ENCODE peak calls at places on chromosomes 3 and 15, in eight cellular contexts. One of them, this sample, is unnamed.

GRCh38 chr3:72448858-72449257 is 399.4 kb downstream of the SHQ1 start:
- DNase-seq in cardiac muscle cell: peak
- DNase-seq in left ventricle myocardium inferior: no peak
- DNase-seq in HCT116: no peak
- DNase-seq in BJ: no peak
- DNase-seq in dorsolateral prefrontal cortex: no peak
- DNase-seq in spleen: no peak
- DNase-seq in GM12878: no peak
- DNase-seq in this sample: no peak

GRCh38 chr15:78308422-78309021 is 9.1 kb upstream of the SKIC8 start:
- DNase-seq in cardiac muscle cell: peak
- DNase-seq in left ventricle myocardium inferior: peak
- DNase-seq in HCT116: peak
- DNase-seq in BJ: no peak
- DNase-seq in dorsolateral prefrontal cortex: peak
- DNase-seq in spleen: peak
- DNase-seq in GM12878: no peak
- DNase-seq in this sample: no peak

GRCh38 chr3:69006083-69006482 is 7.4 kb downstream of the EOGT start:
- DNase-seq in cardiac muscle cell: no peak
- DNase-seq in left ventricle myocardium inferior: no peak
- DNase-seq in HCT116: no peak
- DNase-seq in BJ: no peak
- DNase-seq in dorsolateral prefrontal cortex: no peak
- DNase-seq in spleen: no peak
- DNase-seq in GM12878: no peak
- DNase-seq in this sample: no peak

GRCh38 chr3:194136519-194137313 is 768 bp downstream of the HES1 start:
- DNase-seq in cardiac muscle cell: peak
- DNase-seq in left ventricle myocardium inferior: peak
- DNase-seq in HCT116: no peak
- DNase-seq in BJ: peak
- DNase-seq in dorsolateral prefrontal cortex: no peak
- DNase-seq in spleen: peak
- DNase-seq in GM12878: no peak
- DNase-seq in this sample: no peak

GRCh38 chr15:93018574-93018973 is 70.4 kb downstream of the RGMA start:
- DNase-seq in cardiac muscle cell: peak
- DNase-seq in left ventricle myocardium inferior: no peak
- DNase-seq in HCT116: no peak
- DNase-seq in BJ: no peak
- DNase-seq in dorsolateral prefrontal cortex: peak
- DNase-seq in spleen: no peak
- DNase-seq in GM12878: no peak
- DNase-seq in this sample: no peak

GRCh38 chr3:120634539-120634938 is 38.4 kb downstream of the NDUFB4 start:
- DNase-seq in cardiac muscle cell: no peak
- DNase-seq in left ventricle myocardium inferior: no peak
- DNase-seq in HCT116: no peak
- DNase-seq in BJ: no peak
- DNase-seq in dorsolateral prefrontal cortex: no peak
- DNase-seq in spleen: no peak
- DNase-seq in GM12878: no peak
- DNase-seq in this sample: no peak

GRCh38 chr3:133750201-133750748 is 4.1 kb downstream of the TF start:
- DNase-seq in cardiac muscle cell: no peak
- DNase-seq in left ventricle myocardium inferior: no peak
- DNase-seq in HCT116: no peak
- DNase-seq in BJ: no peak
- DNase-seq in dorsolateral prefrontal cortex: no peak
- DNase-seq in spleen: no peak
- DNase-seq in GM12878: no peak
- DNase-seq in this sample: no peak

GRCh38 chr3:60594025-60594424 is 657.2 kb downstream of the FHIT start:
- DNase-seq in cardiac muscle cell: peak
- DNase-seq in left ventricle myocardium inferior: peak
- DNase-seq in HCT116: no peak
- DNase-seq in BJ: no peak
- DNase-seq in dorsolateral prefrontal cortex: peak
- DNase-seq in spleen: no peak
- DNase-seq in GM12878: no peak
- DNase-seq in this sample: no peak

GRCh38 chr3:58352624-58353023 is 19.9 kb downstream of the PXK start:
- DNase-seq in cardiac muscle cell: no peak
- DNase-seq in left ventricle myocardium inferior: no peak
- DNase-seq in HCT116: no peak
- DNase-seq in BJ: no peak
- DNase-seq in dorsolateral prefrontal cortex: no peak
- DNase-seq in spleen: no peak
- DNase-seq in GM12878: no peak
- DNase-seq in this sample: no peak

GRCh38 chr3:71258116-71258515 is 325.4 kb downstream of the FOXP1 start:
- DNase-seq in cardiac muscle cell: peak
- DNase-seq in left ventricle myocardium inferior: no peak
- DNase-seq in HCT116: no peak
- DNase-seq in BJ: peak
- DNase-seq in dorsolateral prefrontal cortex: no peak
- DNase-seq in spleen: no peak
- DNase-seq in GM12878: no peak
- DNase-seq in this sample: no peak

GRCh38 chr3:76871655-76872054 is 168.2 kb upstream of the ROBO2 start:
- DNase-seq in cardiac muscle cell: no peak
- DNase-seq in left ventricle myocardium inferior: no peak
- DNase-seq in HCT116: no peak
- DNase-seq in BJ: no peak
- DNase-seq in dorsolateral prefrontal cortex: no peak
- DNase-seq in spleen: no peak
- DNase-seq in GM12878: no peak
- DNase-seq in this sample: no peak

GRCh38 chr3:186427627-186428026 is 65.6 kb upstream of the DGKG start:
- DNase-seq in cardiac muscle cell: peak
- DNase-seq in left ventricle myocardium inferior: peak
- DNase-seq in HCT116: no peak
- DNase-seq in BJ: no peak
- DNase-seq in dorsolateral prefrontal cortex: peak
- DNase-seq in spleen: no peak
- DNase-seq in GM12878: no peak
- DNase-seq in this sample: no peak

GRCh38 chr3:124483915-124484470 is 246.3 kb upstream of the UMPS start:
- DNase-seq in cardiac muscle cell: peak
- DNase-seq in left ventricle myocardium inferior: no peak
- DNase-seq in HCT116: no peak
- DNase-seq in BJ: no peak
- DNase-seq in dorsolateral prefrontal cortex: no peak
- DNase-seq in spleen: no peak
- DNase-seq in GM12878: no peak
- DNase-seq in this sample: peak

GRCh38 chr15:95857124-95857757 is 473.3 kb upstream of the NR2F2 start:
- DNase-seq in cardiac muscle cell: no peak
- DNase-seq in left ventricle myocardium inferior: no peak
- DNase-seq in HCT116: no peak
- DNase-seq in BJ: peak
- DNase-seq in dorsolateral prefrontal cortex: no peak
- DNase-seq in spleen: no peak
- DNase-seq in GM12878: no peak
- DNase-seq in this sample: no peak

GRCh38 chr3:129608087-129608935 is 1.8 kb upstream of the PLXND1 start:
- DNase-seq in cardiac muscle cell: peak
- DNase-seq in left ventricle myocardium inferior: no peak
- DNase-seq in HCT116: no peak
- DNase-seq in BJ: no peak
- DNase-seq in dorsolateral prefrontal cortex: peak
- DNase-seq in spleen: no peak
- DNase-seq in GM12878: no peak
- DNase-seq in this sample: no peak

GRCh38 chr15:42121667-42122066 is 27.3 kb upstream of the PLA2G4D start:
- DNase-seq in cardiac muscle cell: no peak
- DNase-seq in left ventricle myocardium inferior: no peak
- DNase-seq in HCT116: no peak
- DNase-seq in BJ: no peak
- DNase-seq in dorsolateral prefrontal cortex: no peak
- DNase-seq in spleen: no peak
- DNase-seq in GM12878: no peak
- DNase-seq in this sample: no peak

GRCh38 chr15:27248251-27248650 is 277.3 kb downstream of the GABRG3 start:
- DNase-seq in cardiac muscle cell: no peak
- DNase-seq in left ventricle myocardium inferior: no peak
- DNase-seq in HCT116: no peak
- DNase-seq in BJ: no peak
- DNase-seq in dorsolateral prefrontal cortex: no peak
- DNase-seq in spleen: no peak
- DNase-seq in GM12878: no peak
- DNase-seq in this sample: peak

GRCh38 chr3:183698760-183699159 is 1.2 kb downstream of the YEATS2 start:
- DNase-seq in cardiac muscle cell: peak
- DNase-seq in left ventricle myocardium inferior: no peak
- DNase-seq in HCT116: no peak
- DNase-seq in BJ: no peak
- DNase-seq in dorsolateral prefrontal cortex: no peak
- DNase-seq in spleen: no peak
- DNase-seq in GM12878: no peak
- DNase-seq in this sample: no peak

GRCh38 chr3:129558076-129558771 is 15.2 kb downstream of the H1-8 start:
- DNase-seq in cardiac muscle cell: no peak
- DNase-seq in left ventricle myocardium inferior: no peak
- DNase-seq in HCT116: no peak
- DNase-seq in BJ: no peak
- DNase-seq in dorsolateral prefrontal cortex: no peak
- DNase-seq in spleen: no peak
- DNase-seq in GM12878: no peak
- DNase-seq in this sample: no peak

DNA sequence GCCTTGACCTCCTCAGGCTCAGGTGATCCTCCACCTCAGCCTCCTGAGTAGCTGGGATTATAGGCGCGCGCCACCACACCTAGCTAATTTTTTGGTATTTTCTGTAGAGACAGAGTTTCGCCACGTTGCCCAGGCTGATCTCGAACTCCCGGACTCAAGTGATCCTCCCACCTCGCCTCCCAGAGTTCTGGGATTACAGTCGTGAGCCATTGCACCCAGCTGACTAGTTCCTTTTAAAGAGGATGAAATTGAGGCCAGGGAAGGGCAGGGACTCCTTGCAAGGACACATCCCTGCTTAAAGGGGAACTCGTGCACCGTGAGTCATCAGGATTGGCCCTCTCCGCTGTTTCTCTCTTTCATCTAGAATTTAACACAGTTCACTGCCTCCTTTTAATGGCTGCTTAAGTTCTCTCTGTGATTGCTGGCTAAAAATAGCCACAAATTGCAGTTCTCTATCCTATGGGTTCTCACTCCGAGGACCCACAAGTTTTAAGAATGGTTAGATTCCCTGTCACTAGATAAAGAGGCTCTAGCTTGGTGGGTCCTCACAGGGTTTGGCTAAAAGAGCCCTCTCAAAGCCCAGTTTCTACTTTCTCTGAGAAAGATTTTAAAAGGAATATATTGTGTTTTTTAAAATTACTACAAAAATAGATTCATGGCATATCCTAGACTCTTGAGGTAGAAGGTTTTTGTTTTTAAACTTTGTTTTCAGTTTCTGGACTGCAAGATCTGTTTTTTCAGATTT is 1.4 kb downstream of the CRTAP start:
- DNase-seq in cardiac muscle cell: peak
- DNase-seq in left ventricle myocardium inferior: peak
- DNase-seq in HCT116: peak
- DNase-seq in BJ: peak
- DNase-seq in dorsolateral prefrontal cortex: peak
- DNase-seq in spleen: peak
- DNase-seq in GM12878: no peak
- DNase-seq in this sample: peak
- H3K4me3 ChIP-seq in cardiac muscle cell: peak
- H3K4me3 ChIP-seq in left ventricle myocardium inferior: peak
- H3K4me3 ChIP-seq in HCT116: peak
- H3K4me3 ChIP-seq in BJ: peak
- H3K4me3 ChIP-seq in dorsolateral prefrontal cortex: peak
- H3K4me3 ChIP-seq in spleen: peak
- H3K4me3 ChIP-seq in GM12878: peak
- H3K4me3 ChIP-seq in this sample: peak

DNA sequence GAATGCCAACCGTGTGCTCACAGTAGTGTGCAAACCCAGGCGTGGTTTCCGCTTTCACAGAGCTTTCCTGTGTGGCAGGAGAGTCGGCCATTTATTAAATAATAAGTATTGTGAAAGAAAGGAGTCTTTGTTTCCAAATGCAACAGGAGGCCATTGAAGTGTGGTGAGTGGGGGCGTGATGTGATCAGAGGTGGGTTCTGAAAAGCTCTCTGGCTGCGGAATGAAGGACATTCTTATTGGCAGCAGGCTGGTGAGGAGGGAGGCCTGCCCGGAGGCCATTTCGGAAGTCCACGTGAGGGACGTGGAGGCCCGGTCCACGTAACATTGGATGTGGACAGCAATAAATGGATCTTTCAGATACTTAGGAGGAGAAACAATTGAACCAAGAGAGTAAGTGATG is 11.1 kb downstream of the ARNT2 start:
- DNase-seq in cardiac muscle cell: no peak
- DNase-seq in left ventricle myocardium inferior: no peak
- DNase-seq in HCT116: no peak
- DNase-seq in BJ: no peak
- DNase-seq in dorsolateral prefrontal cortex: no peak
- DNase-seq in spleen: no peak
- DNase-seq in GM12878: no peak
- DNase-seq in this sample: no peak
- TF ChIP-seq CTCF in cardiac muscle cell: no peak
- TF ChIP-seq CTCF in left ventricle myocardium inferior: no peak
- TF ChIP-seq CTCF in HCT116: no peak
- TF ChIP-seq CTCF in BJ: no peak
- TF ChIP-seq CTCF in dorsolateral prefrontal cortex: peak
- TF ChIP-seq CTCF in spleen: no peak
- TF ChIP-seq CTCF in GM12878: no peak
- TF ChIP-seq CTCF in this sample: no peak

DNA sequence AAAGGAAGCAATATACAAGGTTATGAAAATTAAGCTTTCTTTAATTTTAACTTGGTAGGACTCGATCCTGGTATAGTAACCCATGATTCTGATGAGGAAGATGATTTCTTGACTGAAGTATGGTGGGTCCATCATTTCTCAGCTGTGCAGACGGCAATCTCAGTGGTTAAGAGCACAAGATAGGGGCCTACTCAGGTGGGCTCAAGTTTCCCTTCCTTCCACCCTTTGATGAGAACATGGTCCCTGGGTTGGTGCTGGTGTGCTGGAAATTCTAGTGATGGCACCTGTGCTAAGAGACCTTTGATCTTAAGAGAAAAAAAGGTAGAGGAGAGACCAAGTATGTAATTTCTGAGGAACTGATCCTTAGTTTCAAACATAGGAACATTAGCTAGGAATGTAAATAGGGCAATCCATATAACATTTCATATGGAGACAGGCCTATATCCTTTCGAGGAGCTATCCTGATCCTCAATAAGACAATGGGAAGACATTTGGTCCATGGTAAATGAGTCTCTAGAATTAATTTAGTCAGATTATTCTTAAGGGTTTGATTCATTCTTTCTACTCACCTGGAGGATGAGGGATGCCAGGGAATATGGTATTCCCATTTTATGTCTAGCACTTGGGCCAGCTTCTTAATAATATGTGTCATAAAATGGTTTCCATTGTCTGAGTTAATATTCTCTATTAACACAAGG is 104.5 kb upstream of the NECTIN3 start:
- DNase-seq in cardiac muscle cell: no peak
- DNase-seq in left ventricle myocardium inferior: no peak
- DNase-seq in HCT116: no peak
- DNase-seq in BJ: no peak
- DNase-seq in dorsolateral prefrontal cortex: no peak
- DNase-seq in spleen: no peak
- DNase-seq in GM12878: no peak
- DNase-seq in this sample: no peak
- H3K4me3 ChIP-seq in cardiac muscle cell: no peak
- H3K4me3 ChIP-seq in left ventricle myocardium inferior: no peak
- H3K4me3 ChIP-seq in HCT116: no peak
- H3K4me3 ChIP-seq in BJ: no peak
- H3K4me3 ChIP-seq in dorsolateral prefrontal cortex: no peak
- H3K4me3 ChIP-seq in spleen: no peak
- H3K4me3 ChIP-seq in GM12878: no peak
- H3K4me3 ChIP-seq in this sample: no peak

GRCh38 chr15:39920510-39921273 is 626 bp upstream of the GPR176 start:
- DNase-seq in cardiac muscle cell: peak
- DNase-seq in left ventricle myocardium inferior: peak
- DNase-seq in HCT116: no peak
- DNase-seq in BJ: no peak
- DNase-seq in dorsolateral prefrontal cortex: peak
- DNase-seq in spleen: peak
- DNase-seq in GM12878: peak
- DNase-seq in this sample: peak
- TF ChIP-seq CTCF in cardiac muscle cell: no peak
- TF ChIP-seq CTCF in left ventricle myocardium inferior: no peak
- TF ChIP-seq CTCF in HCT116: no peak
- TF ChIP-seq CTCF in BJ: peak
- TF ChIP-seq CTCF in dorsolateral prefrontal cortex: peak
- TF ChIP-seq CTCF in spleen: no peak
- TF ChIP-seq CTCF in GM12878: peak
- TF ChIP-seq CTCF in this sample: no peak

This sample was measured in epithelial cell of proximal tubule.